ENCODE peak calls at places on chromosomes 16 and 17, in six cellular contexts. Q is astrocyte, X is mammary epithelial cell, H is WERI-Rb-1, L is fibroblast of mammary gland, N is thoracic aorta. G is an unnamed sample.

GRCh38 chr16:13312063-13312462 is 410.7 kb downstream of the SHISA9 start:
- DNase-seq in Q (no peak), N (no peak), X (no peak), L (no peak), H (no peak), G (no peak)

GRCh38 chr17:57914274-57915147 is 40.7 kb downstream of the CUEDC1 start:
- DNase-seq in Q (no peak), X (no peak), N (no peak), L (no peak), H (no peak), G (no peak)

GRCh38 chr16:3592559-3592958 is 15.4 kb upstream of the NLRC3 start:
- DNase-seq in Q (no peak), X (no peak), H (no peak), L (no peak), N (no peak), G (no peak)

GRCh38 chr17:37488607-37489196 is 989 bp upstream of the DUSP14 start:
- DNase-seq in N (peak; percentile 79), Q (peak; percentile 94), H (peak; percentile 48), L (peak; percentile 98), X (peak; percentile 96), G (peak; percentile 59)

GRCh38 chr16:19389246-19389645 is 28.4 kb upstream of the TMC5 start:
- DNase-seq in Q (no peak), X (peak; percentile 44), H (peak; percentile 77), N (no peak), L (peak; percentile 21), G (peak; percentile 55)

GRCh38 chr16:64162613-64163375 is 959.1 kb downstream of the CDH11 start:
- DNase-seq in Q (no peak), L (no peak), H (no peak), N (no peak), X (no peak), G (no peak)

GRCh38 chr17:10059684-10060211 is 138.7 kb downstream of the GAS7 start:
- DNase-seq in N (no peak), L (no peak), Q (no peak), H (no peak), X (no peak), G (peak; percentile 81)

GRCh38 chr16:71311553-71312158 is 22.5 kb upstream of the CMTR2 start:
- DNase-seq in X (no peak), Q (no peak), N (no peak), H (peak; percentile 44), L (peak; percentile 14), G (peak; percentile 34)

GRCh38 chr17:81401727-81402529 is 6.7 kb downstream of the BAHCC1 start:
- DNase-seq in X (no peak), N (no peak), Q (no peak), H (peak; percentile 88), L (peak; percentile 70), G (peak; percentile 65)

GRCh38 chr17:38588775-38589174 is 17.0 kb downstream of the SRCIN1 start:
- DNase-seq in N (no peak), Q (no peak), X (no peak), L (no peak), H (no peak), G (no peak)

GRCh38 chr16:74667215-74667765 is 613 bp upstream of the RFWD3 start:
- DNase-seq in H (no peak), Q (peak; percentile 18), N (no peak), X (peak; percentile 19), L (no peak), G (peak; percentile 44)

GRCh38 chr17:29215717-29216116 is 30.9 kb upstream of the CRYBA1 start:
- DNase-seq in Q (peak; percentile 59), H (no peak), N (no peak), X (peak; percentile 78), L (peak; percentile 65), G (no peak)

GRCh38 chr16:66562409-66562808 is 3.8 kb upstream of the CMTM1 start:
- DNase-seq in Q (no peak), X (no peak), L (no peak), N (no peak), H (no peak), G (no peak)

GRCh38 chr16:65662236-65662635 is 540.4 kb upstream of the CDH11 start:
- DNase-seq in Q (no peak), H (no peak), X (no peak), N (no peak), L (no peak), G (no peak)

GRCh38 chr16:11977206-11978041 is 890 bp downstream of the SNX29 start:
- DNase-seq in Q (peak; percentile 81), H (no peak), N (no peak), L (peak; percentile 92), X (peak; percentile 69), G (no peak)

GRCh38 chr17:46818319-46818928 is at the start of gene WNT3:
- DNase-seq in L (no peak), H (no peak), N (no peak), X (no peak), Q (no peak), G (peak; percentile 75)

GRCh38 chr17:42795061-42795460 is 3.4 kb downstream of the COA3 start:
- DNase-seq in Q (no peak), N (no peak), L (no peak), X (no peak), H (no peak), G (no peak)

GRCh38 chr16:30786936-30787612 is at the start of gene ZNF629:
- DNase-seq in L (peak; percentile 62), Q (peak; percentile 50), X (peak; percentile 49), H (peak; percentile 80), N (peak; percentile 57), G (no peak)

GRCh38 chr17:47719411-47720152 is 13.5 kb upstream of the TBX21 start:
- DNase-seq in N (no peak), H (no peak), L (peak; percentile 80), Q (peak; percentile 75), X (peak; percentile 63), G (no peak)

DNA sequence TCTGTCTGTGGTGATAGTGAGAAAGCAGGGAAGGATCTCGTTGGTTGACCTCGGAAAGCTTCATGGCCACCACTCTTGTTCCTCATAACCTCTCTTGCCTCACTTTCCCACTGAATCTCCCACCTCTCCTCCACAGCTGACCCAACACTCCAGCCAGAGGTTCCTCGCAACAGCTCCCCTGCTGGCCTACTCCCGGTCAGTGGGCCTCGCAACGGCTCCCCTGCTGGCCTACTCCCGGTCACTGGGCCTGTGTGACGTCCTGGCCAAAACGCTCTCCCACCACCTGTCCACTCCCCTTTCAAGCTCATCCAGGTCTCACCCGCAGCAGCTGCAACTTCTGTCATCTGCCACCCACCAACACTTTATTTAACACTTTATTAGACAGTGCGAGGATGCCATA is 149.1 kb downstream of the VPS53 start:
- DNase-seq in H (peak; percentile 20), Q (no peak), N (no peak), X (no peak), L (no peak), G (no peak)
- TF ChIP-seq CTCF in H (peak; percentile 66), Q (no peak), N (no peak), X (no peak), L (peak; percentile 3), G (no peak)

GRCh38 chr17:17388657-17389496 is 85.7 kb downstream of the NT5M start:
- DNase-seq in L (no peak), Q (peak; percentile 85), X (no peak), H (no peak), N (no peak), G (no peak)
- TF ChIP-seq CTCF in L (no peak), Q (no peak), X (no peak), H (no peak), N (no peak), G (no peak)

GRCh38 chr16:1061769-1062505 is 10.6 kb upstream of the SSTR5 start:
- DNase-seq in Q (no peak), X (no peak), H (no peak), N (no peak), L (no peak), G (no peak)

GRCh38 chr16:1059310-1059709 is 13.2 kb upstream of the SSTR5 start:
- DNase-seq in N (no peak), X (no peak), Q (no peak), L (no peak), H (no peak), G (no peak)

GRCh38 chr16:1058216-1058615 is 14.3 kb upstream of the SSTR5 start:
- DNase-seq in Q (no peak), N (no peak), H (no peak), X (no peak), L (no peak), G (no peak)

GRCh38 chr16:1062895-1063294 is 9.7 kb upstream of the SSTR5 start:
- DNase-seq in Q (no peak), X (no peak), L (no peak), H (no peak), N (no peak), G (no peak)

DNA sequence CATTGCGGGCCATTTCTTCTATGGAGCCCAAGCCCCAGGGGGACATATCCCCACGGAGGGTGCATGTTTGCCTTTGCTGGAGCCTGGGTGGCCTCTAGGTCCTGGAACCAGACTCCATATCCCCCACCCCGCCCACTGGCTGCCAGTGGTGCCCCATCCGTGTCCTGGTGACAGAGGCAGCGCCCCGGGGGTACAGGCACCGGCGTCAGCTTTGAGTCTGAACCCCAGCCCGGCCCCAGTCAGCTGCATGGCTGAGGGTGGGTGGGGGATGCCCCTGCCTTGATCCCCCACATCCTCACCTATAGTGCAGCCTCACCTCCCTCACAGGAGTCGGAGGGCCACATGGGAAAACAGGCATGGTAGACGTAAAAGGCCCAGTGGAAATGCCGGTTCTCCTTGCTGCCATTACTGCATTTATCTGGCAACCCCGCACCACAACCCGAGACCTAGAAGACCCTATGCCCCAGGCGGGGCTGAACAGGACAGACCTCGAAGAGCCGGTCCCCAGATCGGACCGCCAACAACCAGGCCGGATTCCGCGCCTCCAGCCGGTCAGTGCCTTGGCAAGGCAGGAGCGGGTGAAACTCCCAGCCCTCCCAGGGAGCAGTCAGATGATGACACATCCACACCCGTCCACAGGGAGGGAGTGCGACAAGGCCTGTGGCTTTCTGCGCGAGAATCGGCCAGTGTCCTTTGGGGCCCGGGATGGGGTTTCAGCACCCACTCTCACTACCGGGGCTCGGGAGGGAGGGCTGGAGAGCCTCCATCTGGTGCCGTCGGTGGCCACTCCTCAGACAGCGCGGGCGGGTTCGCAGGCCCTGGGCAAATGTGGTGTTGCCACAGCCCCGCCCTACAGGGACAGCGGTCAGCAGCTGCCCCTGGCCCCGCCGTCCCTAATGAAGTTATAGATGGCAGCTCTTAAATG is 11.9 kb upstream of the SSTR5 start:
- DNase-seq in L (no peak), X (no peak), N (no peak), Q (no peak), H (no peak), G (no peak)
- TF ChIP-seq CTCF in L (no peak), X (no peak), N (no peak), Q (no peak), H (no peak), G (no peak)

DNA sequence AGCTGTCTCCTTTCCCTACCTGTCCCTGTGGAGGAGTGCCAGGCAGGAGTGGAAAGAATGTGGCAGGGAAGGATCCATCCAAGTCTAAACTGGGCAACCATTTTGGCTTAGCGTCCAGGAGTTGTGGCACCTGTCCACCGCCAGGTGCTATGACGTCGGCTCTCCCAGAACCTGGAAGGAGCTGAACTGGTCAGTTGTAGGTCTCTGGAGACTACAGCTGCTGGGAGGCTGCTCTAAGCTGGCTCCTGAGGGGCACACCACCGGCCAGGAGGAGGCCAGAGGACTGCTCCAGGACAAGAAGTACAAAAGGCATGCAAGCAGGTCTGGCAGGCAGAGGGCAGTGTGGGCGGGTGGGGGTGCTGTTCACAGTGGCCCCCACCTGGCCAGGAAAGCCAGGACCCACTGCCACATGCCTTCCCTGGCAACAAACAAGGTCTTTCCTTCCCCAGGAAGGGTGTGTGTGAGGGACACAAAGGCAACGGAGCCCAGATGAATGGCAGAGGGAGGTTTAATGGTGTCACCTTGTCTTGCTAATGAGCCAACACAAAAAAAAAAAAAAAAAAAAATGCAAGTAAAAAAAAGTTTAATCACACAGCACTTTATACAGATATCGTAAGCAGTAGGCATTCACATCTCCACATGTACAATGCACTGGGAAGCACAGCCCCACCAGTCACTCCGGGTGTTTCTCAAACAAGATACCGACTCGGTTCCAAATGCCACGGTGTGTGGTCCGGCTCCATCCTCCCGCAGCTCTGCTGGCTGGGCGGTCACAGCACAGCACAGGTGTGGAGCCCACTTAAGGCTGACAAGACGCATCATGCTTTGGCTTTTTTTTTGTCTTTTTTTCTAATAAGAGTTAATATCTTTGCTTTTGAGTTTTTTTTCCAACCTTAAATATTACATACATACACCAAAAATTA is 4.8 kb downstream of the SPHK1 start:
- DNase-seq in H (no peak), N (no peak), L (peak; percentile 52), X (peak; percentile 44), Q (no peak), G (no peak)
- TF ChIP-seq CTCF in H (peak; percentile 33), N (no peak), L (peak; percentile 5), X (peak; percentile 26), Q (no peak), G (no peak)

G was measured in GM13976.